ENCODE peak calls at places on chromosomes 16 and 17, in four cellular contexts. X, C, D and L are unnamed samples. For H3K27me3, the result is how much of the 10 kb centered on the place peaks cover.

GRCh38 chr17:57925361-57925990 is 29.7 kb downstream of the CUEDC1 start:
- DNase-seq in D (no peak), C (no peak), X (no peak), L (no peak)

GRCh38 chr16:74679983-74680382 is 13.3 kb upstream of the RFWD3 start:
- DNase-seq in X (no peak), D (no peak), C (peak), L (no peak)

GRCh38 chr16:83835972-83836566 is 28.3 kb downstream of the HSBP1 start:
- DNase-seq in X (no peak), D (no peak), C (no peak), L (no peak)

GRCh38 chr17:80109713-80110446 is 8.5 kb downstream of the GAA start:
- DNase-seq in D (peak), X (no peak), C (no peak), L (no peak)

GRCh38 chr17:62351176-62351575 is 29.2 kb upstream of the EFCAB3 start:
- DNase-seq in C (no peak), D (no peak), X (no peak), L (no peak)

GRCh38 chr16:31502981-31503380 is 5.2 kb downstream of the RUSF1 start:
- DNase-seq in X (no peak), C (no peak), D (no peak), L (no peak)

GRCh38 chr17:45289316-45290268 is 27.2 kb downstream of the MAP3K14 start:
- DNase-seq in X (peak), D (no peak), C (peak), L (no peak)

GRCh38 chr16:64580558-64580957 is 541.3 kb downstream of the CDH11 start:
- DNase-seq in C (no peak), D (no peak), X (no peak), L (no peak)

GRCh38 chr16:26433807-26434206 is 632.9 kb upstream of the C16orf82 start:
- DNase-seq in C (no peak), X (no peak), D (no peak), L (no peak)

GRCh38 chr16:83744521-83744981 is 63.2 kb upstream of the HSBP1 start:
- DNase-seq in D (peak), C (no peak), X (no peak), L (peak)

GRCh38 chr17:34511265-34511664 is 68.1 kb upstream of the TMEM132E start:
- DNase-seq in D (no peak), C (no peak), X (no peak), L (peak)

GRCh38 chr17:44604149-44605115 is 47.1 kb downstream of the FZD2 start:
- DNase-seq in X (no peak), C (no peak), D (no peak), L (no peak)

GRCh38 chr17:80109066-80109618 is 7.8 kb downstream of the GAA start:
- DNase-seq in D (no peak), C (no peak), X (no peak), L (no peak)

GRCh38 chr17:286571-286970 is 66.0 kb downstream of the RPH3AL start:
- DNase-seq in D (peak), X (peak), C (no peak), L (no peak)

GRCh38 chr16:61182416-61182815 is 853.8 kb downstream of the CDH8 start:
- DNase-seq in X (no peak), D (no peak), C (no peak), L (no peak)

GRCh38 chr16:68590201-68590994 is 51.3 kb downstream of the ZFP90 start:
- DNase-seq in X (peak), C (peak), D (peak), L (peak)

GRCh38 chr17:49554694-49555494 is 20.8 kb upstream of the NXPH3 start:
- DNase-seq in C (no peak), D (no peak), X (no peak), L (no peak)

GRCh38 chr17:19554393-19554792 is 20.7 kb downstream of the SLC47A1 start:
- DNase-seq in D (no peak), X (no peak), C (peak), L (no peak)

GRCh38 chr16:53129281-53130192 is 74.7 kb downstream of the CHD9 start:
- DNase-seq in D (no peak), X (no peak), C (peak), L (no peak)

GRCh38 chr16:89633064-89633631 is 19.7 kb downstream of the DPEP1 start:
- DNase-seq in D (no peak), C (no peak), X (no peak), L (no peak)

GRCh38 chr16:55552621-55553020 is 13.9 kb upstream of the CAPNS2 start:
- DNase-seq in D (no peak), C (no peak), X (no peak), L (no peak)

GRCh38 chr17:11324846-11325420 is 83.9 kb downstream of the SHISA6 start:
- DNase-seq in X (no peak), D (no peak), C (no peak), L (no peak)

GRCh38 chr17:29980261-29980660 is 38.8 kb downstream of the EFCAB5 start:
- DNase-seq in D (no peak), X (no peak), C (no peak), L (no peak)

GRCh38 chr17:72811976-72812687 is 280.4 kb downstream of the SLC39A11 start:
- DNase-seq in D (no peak), X (no peak), C (no peak), L (no peak)

GRCh38 chr16:8474576-8474975 is 115.7 kb downstream of the TMEM114 start:
- DNase-seq in X (no peak), C (no peak), D (no peak), L (no peak)

GRCh38 chr16:23836404-23837291 is 865 bp downstream of the PRKCB start:
- DNase-seq in C (peak), X (no peak), D (peak), L (peak)

GRCh38 chr17:20170085-20170484 is 160.9 kb downstream of the SPECC1 start:
- DNase-seq in C (no peak), D (no peak), X (no peak), L (no peak)

GRCh38 chr17:32445976-32446375 is 1.7 kb downstream of the PSMD11 start:
- DNase-seq in X (no peak), C (no peak), D (no peak), L (no peak)

GRCh38 chr16:15777533-15778203 is 79.2 kb downstream of the MYH11 start:
- DNase-seq in X (no peak), C (peak), D (no peak), L (no peak)

GRCh38 chr16:48632137-48632774 is 22.3 kb upstream of the N4BP1 start:
- DNase-seq in C (no peak), D (no peak), X (no peak), L (no peak)

GRCh38 chr17:18977646-18978045 is 25.7 kb downstream of the SLC5A10 start:
- DNase-seq in D (no peak), X (no peak), C (no peak), L (no peak)

GRCh38 chr16:86300746-86301480 is 209.4 kb upstream of the FOXF1 start:
- DNase-seq in X (no peak), D (no peak), C (peak), L (no peak)

GRCh38 chr16:85126731-85127662 is 14.7 kb upstream of the CIBAR2 start:
- DNase-seq in D (no peak), X (no peak), C (peak), L (no peak)

GRCh38 chr17:43822566-43823190 is 10.3 kb downstream of the MPP3 start:
- DNase-seq in C (no peak), D (no peak), X (no peak), L (no peak)

GRCh38 chr16:65071371-65072311 is 50.2 kb downstream of the CDH11 start:
- DNase-seq in X (peak), C (no peak), D (no peak), L (peak)

GRCh38 chr16:74936902-74937560 is 47.9 kb downstream of the WDR59 start:
- DNase-seq in C (no peak), X (no peak), D (no peak), L (no peak)

GRCh38 chr17:3796110-3796821 is 4.7 kb downstream of the ITGAE start:
- DNase-seq in X (no peak), C (no peak), D (no peak), L (no peak)

GRCh38 chr17:52751051-52751450 is 592.5 kb upstream of the CA10 start:
- DNase-seq in X (no peak), C (no peak), D (no peak), L (no peak)

DNA sequence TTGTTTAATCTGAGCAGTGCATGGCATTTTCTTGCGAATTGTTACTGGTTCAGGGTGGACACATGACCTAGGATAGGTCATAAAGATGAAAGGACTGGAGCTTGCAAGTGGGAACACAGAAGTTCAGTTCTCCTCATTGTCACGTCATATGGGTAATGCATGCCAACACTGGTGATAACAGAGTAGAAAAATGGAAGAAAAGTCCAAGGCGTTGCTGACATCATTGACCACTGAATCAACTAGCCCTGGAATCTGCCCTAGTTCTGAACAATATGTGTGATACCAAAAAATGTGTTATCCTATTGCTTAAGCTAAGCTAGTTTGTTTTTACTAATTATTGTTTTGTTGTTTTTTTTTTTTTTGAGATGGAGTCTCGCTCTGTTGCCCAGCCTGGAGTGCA is 234.2 kb upstream of the MAF start:
- DNase-seq in C (no peak), X (no peak), D (no peak), L (no peak)
- H3K27me3 ChIP-seq in C (under half), X (under half), D (under half), L (under half)

DNA sequence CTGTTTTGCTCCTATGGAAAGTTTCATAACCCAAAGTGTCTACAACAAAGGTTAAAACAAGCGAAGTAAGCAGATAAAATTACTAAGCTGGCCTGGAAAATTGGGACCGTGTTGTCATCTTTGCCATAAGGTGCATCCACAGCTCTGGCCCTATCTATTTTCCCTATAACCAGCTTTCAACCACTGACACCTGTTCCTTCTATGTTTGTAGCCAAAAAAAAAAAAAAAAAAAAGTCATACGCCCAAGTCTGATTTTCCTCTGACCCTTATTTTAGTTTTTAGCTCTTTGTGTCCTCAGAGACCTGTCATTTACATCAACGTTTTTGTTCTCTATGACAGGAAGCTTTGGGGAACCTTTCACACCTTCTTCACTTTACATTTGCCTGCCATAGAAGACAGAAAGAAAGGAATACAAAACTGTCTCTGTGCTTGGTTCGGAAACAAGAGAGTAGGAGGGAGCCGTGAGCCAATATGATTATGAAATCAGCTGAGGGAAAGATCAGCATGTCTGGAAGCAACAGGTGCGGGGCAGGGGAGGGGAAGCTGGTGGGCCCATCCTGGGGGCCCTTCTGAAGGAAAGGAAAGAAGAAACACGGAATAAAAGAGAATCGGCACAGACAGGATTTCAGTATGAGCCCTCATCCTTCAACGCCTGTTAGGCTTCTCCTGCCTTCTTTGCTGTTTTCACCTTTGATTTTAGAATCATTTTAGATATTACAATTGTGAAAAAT is 8.5 kb downstream of the HS3ST3A1 start:
- DNase-seq in X (no peak), C (no peak), D (no peak), L (no peak)
- H3K27me3 ChIP-seq in X (under half), C (under half), D (under half), L (under half)

DNA sequence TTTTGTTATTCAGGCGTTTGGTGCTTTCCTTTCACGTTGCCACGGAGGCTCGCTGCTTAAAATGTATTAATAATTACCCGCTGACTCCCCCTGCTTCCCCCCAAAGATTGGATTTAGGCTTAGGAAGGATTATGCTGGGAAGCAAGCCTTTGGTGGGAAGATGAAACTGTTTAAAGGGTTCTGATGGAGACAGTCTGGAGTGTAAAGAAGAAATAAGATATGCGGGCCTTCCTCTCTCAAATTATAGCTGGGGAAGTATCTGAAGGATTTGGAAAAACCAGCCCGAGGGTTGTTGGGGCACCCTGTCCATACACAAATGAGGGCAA is 1.1 kb downstream of the KSR1 start:
- DNase-seq in X (no peak), D (no peak), C (no peak), L (no peak)
- H3K27me3 ChIP-seq in X (under half), D (under half), C (under half), L (under half)

GRCh38 chr16:1975432-1976215 is 3.8 kb downstream of the TBL3 start:
- DNase-seq in C (no peak), D (peak), X (no peak), L (no peak)
- H3K27me3 ChIP-seq in C (under half), D (under half), X (under half), L (half or more)

DNA sequence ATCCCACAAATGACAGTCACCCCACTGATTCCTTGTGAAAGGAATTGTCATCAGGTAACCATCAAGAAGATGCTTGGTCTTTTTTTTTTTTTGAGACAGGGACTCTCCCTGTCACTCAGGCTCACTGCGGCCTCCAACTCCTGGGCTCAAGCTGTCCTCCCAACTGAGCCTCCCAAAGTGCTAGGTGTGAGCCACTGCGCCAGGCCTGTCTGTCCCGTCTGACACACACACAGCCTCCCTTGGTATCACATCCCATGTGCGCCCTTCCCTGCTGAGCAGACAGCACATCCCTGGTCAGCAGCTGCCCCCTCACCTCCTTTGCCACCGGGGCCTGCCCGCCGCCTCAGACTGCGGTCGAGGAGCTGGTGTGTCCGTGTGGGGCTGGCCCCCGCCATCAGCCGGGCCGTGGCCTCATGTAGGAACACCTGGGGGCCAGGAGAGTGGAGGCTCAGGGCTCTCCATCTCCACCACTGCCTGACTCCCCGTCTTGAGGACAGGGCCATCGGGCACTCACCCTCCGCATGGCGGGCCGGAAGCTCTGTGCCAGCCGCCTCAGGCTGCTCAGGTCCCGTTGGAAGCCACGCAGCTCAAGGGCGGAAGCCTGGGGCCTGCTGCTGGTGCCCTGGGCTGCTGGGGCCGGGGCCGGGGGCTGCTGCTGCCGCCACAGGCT is 23.6 kb downstream of the SREBF1 start:
- DNase-seq in C (no peak), X (no peak), D (no peak), L (no peak)
- H3K27me3 ChIP-seq in C (under half), X (under half), D (under half), L (under half)

GRCh38 chr17:77418609-77419008 is 277.8 kb downstream of the SEC14L1 start:
- DNase-seq in X (no peak), D (no peak), C (no peak), L (no peak)
- H3K27me3 ChIP-seq in X (under half), D (under half), C (under half), L (under half)

GRCh38 chr17:36926226-36926625 is 11.0 kb upstream of the LHX1 start:
- DNase-seq in X (no peak), D (no peak), C (no peak), L (no peak)

GRCh38 chr17:36926701-36927100 is 10.6 kb upstream of the LHX1 start:
- DNase-seq in X (no peak), D (no peak), C (no peak), L (no peak)

GRCh38 chr17:36930501-36930900 is 6.8 kb upstream of the LHX1 start:
- DNase-seq in D (no peak), C (no peak), X (no peak), L (no peak)

GRCh38 chr17:36931096-36931696 is 6.1 kb upstream of the LHX1 start:
- DNase-seq in D (no peak), X (no peak), C (no peak), L (no peak)

DNA sequence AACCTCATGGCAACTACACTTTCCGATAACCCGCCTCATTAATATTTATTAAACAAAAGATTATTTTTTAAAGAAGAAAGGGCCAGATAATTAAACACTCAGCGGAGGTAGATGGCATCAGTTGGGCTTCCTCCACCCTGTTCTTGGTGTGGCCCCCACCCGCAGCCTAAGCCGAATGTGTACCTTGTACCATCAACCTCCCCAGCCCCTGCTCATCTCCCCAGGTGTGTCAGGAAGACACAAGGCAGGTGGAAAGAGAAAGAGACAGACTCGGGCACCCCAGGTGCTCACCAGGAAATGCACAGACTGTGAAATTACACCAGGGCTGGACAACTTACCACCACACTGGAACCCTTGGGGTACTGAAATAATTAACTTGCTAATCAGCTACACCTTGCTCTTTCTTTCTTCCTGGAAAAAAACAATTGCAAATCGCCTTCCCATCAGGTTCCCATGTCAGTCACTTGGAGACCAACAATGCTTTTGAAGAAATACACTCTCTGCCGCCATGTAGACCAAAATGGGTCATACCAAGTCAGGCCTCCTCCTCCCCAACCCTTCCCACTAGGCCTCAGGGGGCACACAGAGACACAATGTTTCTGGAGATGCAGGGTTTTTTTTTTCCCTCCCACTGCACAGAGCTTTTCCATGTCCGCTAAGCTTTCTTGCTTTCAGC is 8.7 kb upstream of the LHX1 start:
- DNase-seq in X (no peak), C (no peak), D (no peak), L (no peak)
- H3K27me3 ChIP-seq in X (under half), C (under half), D (under half), L (half or more)

GRCh38 chr17:68710976-68711375 is 109.8 kb upstream of the FAM20A start:
- DNase-seq in C (no peak), X (no peak), D (no peak), L (no peak)
- H3K27me3 ChIP-seq in C (under half), X (under half), D (under half), L (under half)

GRCh38 chr16:1134776-1135458 is 18.0 kb upstream of the CACNA1H start:
- DNase-seq in X (peak), D (peak), C (no peak), L (no peak)
- H3K27me3 ChIP-seq in X (under half), D (under half), C (under half), L (half or more)

GRCh38 chr17:8015957-8016631 is 13.7 kb downstream of the GUCY2D start:
- DNase-seq in X (peak), D (no peak), C (peak), L (no peak)
- H3K27me3 ChIP-seq in X (under half), D (under half), C (under half), L (under half)